ENCODE peak calls at places on chromosomes 12 and 14, in seven cellular contexts. G is IMR-90, R is neuronal stem cell, O is H1, A is mesenchymal stem cell, X is mesendoderm, K is trophoblast cell. V is an unnamed sample.

GRCh38 chr14:61524211-61524806 is 171.0 kb upstream of the HIF1A start:
- DNase-seq in R (no peak), K (peak; percentile 38), G (peak; percentile 74), O (no peak), A (peak; percentile 88), X (no peak), V (no peak)

GRCh38 chr14:74980746-74981661 is 21.7 kb upstream of the EIF2B2 start:
- DNase-seq in A (peak; percentile 35), G (peak; percentile 19), R (peak; percentile 81), K (no peak), O (peak; percentile 72), X (peak; percentile 90), V (peak; percentile 59)

GRCh38 chr12:76032043-76032981 is 736 bp upstream of the PHLDA1 start:
- DNase-seq in G (peak; percentile 70), R (no peak), X (peak; percentile 94), K (peak; percentile 81), A (peak; percentile 79), O (no peak), V (peak; percentile 73)

GRCh38 chr12:124524231-124524925 is 43.0 kb downstream of the NCOR2 start:
- DNase-seq in R (no peak), A (peak; percentile 94), X (no peak), K (peak; percentile 78), G (peak; percentile 87), O (no peak), V (no peak)

GRCh38 chr12:70556179-70556869 is 80.9 kb downstream of the PTPRB start:
- DNase-seq in G (no peak), X (no peak), O (no peak), R (no peak), A (no peak), K (peak; percentile 23), V (no peak)

GRCh38 chr14:23364604-23365352 is at the start of gene EFS:
- DNase-seq in O (peak; percentile 64), A (peak; percentile 52), G (peak; percentile 18), K (no peak), R (peak; percentile 76), X (peak; percentile 90), V (peak; percentile 58)

GRCh38 chr14:57480044-57480443 is 13.6 kb downstream of the CCDC198 start:
- DNase-seq in R (no peak), O (no peak), G (no peak), X (no peak), A (peak; percentile 43), K (no peak), V (no peak)

GRCh38 chr14:35140718-35141581 is 18.6 kb downstream of the PRORP start:
- DNase-seq in R (no peak), O (no peak), X (peak; percentile 13), A (peak; percentile 45), K (peak; percentile 75), G (peak; percentile 52), V (no peak)

GRCh38 chr12:44788731-44789130 is 87.4 kb downstream of the NELL2 start:
- DNase-seq in G (no peak), A (no peak), K (no peak), R (no peak), X (no peak), O (no peak), V (no peak)

GRCh38 chr12:54017845-54018607 is 9.2 kb downstream of the HOXC8 start:
- DNase-seq in R (no peak), G (peak; percentile 33), K (peak; percentile 73), X (peak; percentile 85), A (peak; percentile 96), O (peak; percentile 83), V (peak; percentile 93)

GRCh38 chr12:71726548-71726947 is 28.1 kb upstream of the RAB21 start:
- DNase-seq in X (no peak), K (no peak), A (no peak), R (no peak), G (no peak), O (no peak), V (no peak)

GRCh38 chr12:131943876-131944275 is 5.9 kb upstream of the EP400 start:
- DNase-seq in X (no peak), A (no peak), K (no peak), G (no peak), O (no peak), R (no peak), V (peak; percentile 11)

GRCh38 chr12:93804392-93805179 is 127.4 kb downstream of the CRADD start:
- DNase-seq in A (no peak), X (no peak), O (no peak), K (no peak), G (no peak), R (no peak), V (no peak)

GRCh38 chr12:32240833-32241232 is 134.2 kb downstream of the BICD1 start:
- DNase-seq in X (no peak), K (no peak), G (peak; percentile 41), R (no peak), O (no peak), A (no peak), V (no peak)

GRCh38 chr12:59500915-59501314 is 94.9 kb upstream of the SLC16A7 start:
- DNase-seq in K (no peak), A (no peak), X (no peak), O (no peak), R (no peak), G (no peak), V (no peak)

GRCh38 chr14:105865904-105866840 is 339.8 kb downstream of the TMEM121 start:
- DNase-seq in O (no peak), R (no peak), K (no peak), G (no peak), X (no peak), A (no peak), V (no peak)

GRCh38 chr12:64609543-64610091 is 678 bp upstream of the RASSF3 start:
- DNase-seq in X (peak; percentile 68), G (peak; percentile 20), R (peak; percentile 49), K (peak; percentile 49), O (no peak), A (peak; percentile 60), V (no peak)

GRCh38 chr14:37142835-37143499 is 29.4 kb downstream of the SLC25A21 start:
- DNase-seq in K (peak; percentile 58), O (no peak), A (peak; percentile 66), R (no peak), X (peak; percentile 72), G (peak; percentile 72), V (no peak)

DNA sequence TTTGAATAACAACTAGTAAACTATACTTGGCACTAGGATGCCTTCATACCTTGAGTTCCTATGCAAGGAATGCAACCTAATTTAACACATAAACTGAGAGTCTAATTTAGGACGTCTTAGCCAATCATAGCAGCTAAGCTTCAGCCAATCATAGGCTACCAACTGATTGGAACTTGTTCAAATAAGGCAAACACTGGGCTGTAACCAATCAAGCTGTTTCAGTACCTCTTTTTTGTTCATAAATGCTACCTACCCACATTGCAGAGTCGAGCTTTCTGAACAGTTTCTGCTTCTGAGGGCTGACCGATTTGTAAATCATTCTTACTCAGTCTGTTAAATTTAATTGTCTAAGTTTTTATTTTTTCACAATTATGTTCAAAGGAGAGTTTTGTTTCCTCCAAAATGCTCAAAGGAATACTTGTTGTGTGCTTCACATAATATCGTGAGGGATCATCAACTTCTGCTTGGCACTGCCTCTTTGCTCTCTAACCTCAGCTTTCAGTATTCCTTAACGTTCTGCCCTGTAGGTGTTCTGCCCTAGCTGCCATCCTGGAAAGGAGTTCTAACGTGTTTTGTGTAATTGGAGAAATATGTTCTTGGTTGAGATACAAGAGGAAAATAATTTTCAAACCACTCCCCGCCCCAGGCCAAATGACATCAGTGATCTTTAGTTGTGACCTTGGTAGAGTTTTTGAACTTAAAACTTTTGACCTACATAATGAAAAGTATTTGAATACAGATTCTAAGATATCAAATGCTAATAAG is 380.4 kb upstream of the MIS18BP1 start:
- DNase-seq in A (no peak), X (no peak), O (no peak), G (no peak), K (peak; percentile 34), R (no peak), V (no peak)
- H4K8ac ChIP-seq in A (no peak overlapping the region), X (no peak overlapping the region), O (no peak overlapping the region), G (no peak overlapping the region), K (no peak overlapping the region), R (no peak overlapping the region), V (no peak overlapping the region)

DNA sequence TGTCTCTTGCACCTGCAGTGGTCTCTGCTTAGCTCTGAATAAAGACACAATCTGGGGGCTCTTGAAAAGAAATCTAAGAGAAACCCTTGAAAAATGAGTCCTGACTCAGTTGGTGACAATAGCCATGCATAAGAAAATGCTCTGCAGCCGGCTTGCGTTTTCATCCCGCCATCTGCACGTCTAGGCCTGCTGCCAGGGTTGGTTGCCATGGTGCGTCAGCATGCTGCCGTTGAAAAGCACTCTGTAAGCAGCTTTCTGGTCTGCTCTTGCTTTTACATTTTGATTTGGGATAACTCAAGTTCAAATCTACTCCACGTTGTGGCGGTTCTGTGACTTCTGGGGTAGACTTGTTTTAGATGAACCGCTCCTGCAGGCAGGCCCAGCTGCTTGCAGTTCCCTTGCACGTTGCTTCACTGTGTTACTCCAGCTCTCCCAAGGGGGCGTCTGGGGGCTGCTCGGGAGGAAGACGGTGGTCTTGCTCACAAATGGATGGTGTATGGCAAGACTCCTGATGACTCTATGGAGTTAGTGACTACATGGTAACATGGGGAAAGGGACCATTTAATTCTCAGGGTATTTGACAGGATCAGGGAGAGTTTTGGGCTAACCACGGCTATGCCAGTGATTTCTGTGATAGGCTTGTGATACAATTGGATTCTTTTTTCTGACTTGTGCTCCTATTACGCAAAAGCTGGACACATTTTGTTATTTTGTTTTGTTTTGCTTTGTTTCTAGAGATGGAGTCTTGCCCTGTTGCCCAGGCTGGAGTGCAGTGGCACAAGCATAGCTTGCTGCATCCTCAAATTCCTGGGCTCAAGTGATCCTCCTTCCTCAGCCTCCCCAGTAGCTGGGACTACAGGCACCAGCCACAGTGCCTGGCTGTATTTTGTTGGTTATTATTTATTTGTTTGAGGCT is 15.8 kb downstream of the WNT5B start:
- DNase-seq in G (peak; percentile 91), X (no peak), K (no peak), R (no peak), O (no peak), A (no peak), V (no peak)
- H4K8ac ChIP-seq in G (no peak overlapping the region), X (no peak overlapping the region), K (no peak overlapping the region), R (no peak overlapping the region), O (no peak overlapping the region), A (no peak overlapping the region), V (no peak overlapping the region)

GRCh38 chr14:42229294-42229693 is 622.6 kb downstream of the LRFN5 start:
- DNase-seq in O (no peak), X (no peak), R (no peak), G (no peak), A (no peak), K (no peak), V (no peak)

GRCh38 chr14:42228611-42229010 is 621.9 kb downstream of the LRFN5 start:
- DNase-seq in X (no peak), K (no peak), A (no peak), G (no peak), R (no peak), O (no peak), V (no peak)

GRCh38 chr14:42222924-42223471 is 616.3 kb downstream of the LRFN5 start:
- DNase-seq in G (peak; percentile 83), O (no peak), K (no peak), X (no peak), A (peak; percentile 60), R (no peak), V (no peak)

GRCh38 chr14:42229976-42230375 is 623.3 kb downstream of the LRFN5 start:
- DNase-seq in X (no peak), K (no peak), A (no peak), O (no peak), G (no peak), R (no peak), V (no peak)

GRCh38 chr14:42224053-42224888 is 617.6 kb downstream of the LRFN5 start:
- DNase-seq in R (peak; percentile 68), G (peak; percentile 68), A (peak; percentile 73), O (peak; percentile 86), X (peak; percentile 74), K (peak; percentile 71), V (peak; percentile 61)
- H4K8ac ChIP-seq in R (no peak overlapping the region), G (no peak overlapping the region), A (no peak overlapping the region), O (no peak overlapping the region), X (no peak overlapping the region), K (no peak overlapping the region), V (no peak overlapping the region)

GRCh38 chr12:121184984-121185894 is 24.7 kb upstream of the P2RX4 start:
- DNase-seq in A (no peak), O (no peak), G (no peak), R (no peak), K (no peak), X (no peak), V (no peak)
- H4K8ac ChIP-seq in A (no peak overlapping the region), O (no peak overlapping the region), G (no peak overlapping the region), R (no peak overlapping the region), K (no peak overlapping the region), X (no peak overlapping the region), V (no peak overlapping the region)

V was measured in H9.